ENCODE peak calls at places on chromosomes 16 and 17, in seven cellular contexts. D is CD8-positive, alpha-beta T cell; J is ovary; N is AG09319; G is IMR-90; F is astrocyte of the spinal cord; Q is AG09309. Y is an unnamed sample.

GRCh38 chr17:57578608-57578990 is 166.5 kb downstream of the CCDC182 start:
- DNase-seq in Q (no peak), F (no peak), G (peak), D (no peak), J (no peak), N (no peak), Y (no peak)

GRCh38 chr17:42536372-42537155 is 523 bp downstream of the NAGLU start:
- DNase-seq in G (peak), N (no peak), F (peak), D (peak), J (peak), Q (no peak), Y (peak)

GRCh38 chr16:89565506-89566372 is 5.3 kb downstream of the RPL13 start:
- DNase-seq in G (peak), Q (no peak), J (peak), D (peak), N (no peak), F (peak), Y (no peak)

GRCh38 chr17:64319531-64319930 is 56.5 kb upstream of the TEX2 start:
- DNase-seq in Q (no peak), J (no peak), D (no peak), G (no peak), N (no peak), F (no peak), Y (no peak)

GRCh38 chr17:3963214-3964201 is 729 bp downstream of the ATP2A3 start:
- DNase-seq in G (no peak), N (no peak), F (no peak), D (peak), Q (no peak), J (no peak), Y (peak)

GRCh38 chr17:75295220-75296158 is 6.3 kb upstream of the SLC25A19 start:
- DNase-seq in D (no peak), N (no peak), G (no peak), F (no peak), Q (no peak), J (no peak), Y (peak)

GRCh38 chr16:4976611-4977145 is 18.5 kb downstream of the SEC14L5 start:
- DNase-seq in D (no peak), G (no peak), F (no peak), J (no peak), N (no peak), Q (no peak), Y (no peak)

GRCh38 chr16:66357523-66357928 is 9.0 kb upstream of the CDH5 start:
- DNase-seq in N (peak), D (no peak), Q (peak), F (peak), J (no peak), G (peak), Y (no peak)

GRCh38 chr16:21257284-21257683 is 20.8 kb downstream of the CRYM start:
- DNase-seq in J (no peak), D (no peak), Q (no peak), N (no peak), G (no peak), F (no peak), Y (no peak)
- TF ChIP-seq CTCF in J (no peak), D (no peak), Q (no peak), N (no peak), G (no peak), F (no peak), Y (no peak)

DNA sequence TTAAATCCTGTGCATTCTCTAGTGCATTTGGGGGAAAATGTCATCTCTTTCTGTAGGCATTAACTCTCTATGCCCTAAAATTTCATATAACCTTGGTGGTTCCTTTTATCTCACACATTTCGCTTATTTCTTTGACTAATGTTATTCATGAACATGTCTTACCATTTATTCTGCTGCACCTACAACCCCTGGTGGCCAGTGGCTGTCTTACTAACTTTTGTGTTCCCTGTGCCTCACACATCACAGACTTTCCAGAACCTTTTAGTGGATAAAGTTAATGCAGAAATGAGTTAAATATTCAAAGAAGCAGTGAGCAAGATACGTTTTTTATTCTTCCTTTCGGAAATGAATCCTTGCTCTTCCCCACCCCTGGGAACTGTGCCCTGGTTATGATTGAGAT is 111.9 kb downstream of the CDH13 start:
- DNase-seq in D (no peak), J (no peak), Q (no peak), G (peak), F (no peak), N (no peak), Y (no peak)
- TF ChIP-seq CTCF in D (no peak), J (no peak), Q (peak), G (peak), F (peak), N (peak), Y (no peak)

GRCh38 chr17:29867643-29868181 is 62.3 kb downstream of the SSH2 start:
- DNase-seq in G (no peak), Q (no peak), N (no peak), F (no peak), J (no peak), D (no peak), Y (no peak)
- TF ChIP-seq CTCF in G (peak), Q (peak), N (peak), F (peak), J (no peak), D (no peak), Y (no peak)

DNA sequence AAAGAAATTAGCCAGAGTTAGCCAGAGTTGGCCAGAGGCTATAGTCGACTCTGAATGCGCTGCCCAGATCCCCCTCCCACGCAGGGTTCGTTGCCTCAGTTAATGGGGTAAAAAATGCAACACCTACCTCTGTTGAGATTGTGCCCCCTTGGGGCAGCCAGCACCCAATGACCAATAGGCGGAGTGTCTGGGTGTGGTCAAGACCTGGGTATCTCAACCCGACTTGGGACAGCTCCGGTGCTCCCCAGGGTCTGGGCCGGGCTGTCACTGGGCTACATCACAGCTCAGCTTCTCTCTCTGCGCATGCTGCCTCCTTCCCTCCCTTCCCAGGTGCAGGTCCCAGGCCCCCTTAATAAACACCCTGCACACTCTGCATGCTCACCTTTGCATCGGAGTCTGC is 59.6 kb upstream of the GCSH start:
- DNase-seq in Q (no peak), N (no peak), F (no peak), G (no peak), J (no peak), D (no peak), Y (no peak)
- TF ChIP-seq CTCF in Q (no peak), N (no peak), F (no peak), G (no peak), J (no peak), D (no peak), Y (no peak)

Y was measured in CD14-positive monocyte.